ENCODE peak calls at places on chromosomes 2 and 18, in four cellular contexts. One of them, this sample, is unnamed.

GRCh38 chr2:64090264-64090663 is 54.0 kb downstream of the PELI1 start:
- DNase-seq in OCI-LY7: peak
- DNase-seq in CD4-positive, alpha-beta memory T cell: no peak
- DNase-seq in mesendoderm: no peak
- DNase-seq in this sample: no peak

GRCh38 chr2:235940330-235940729 is 227.9 kb downstream of the GBX2 start:
- DNase-seq in OCI-LY7: no peak
- DNase-seq in CD4-positive, alpha-beta memory T cell: no peak
- DNase-seq in mesendoderm: peak
- DNase-seq in this sample: no peak

GRCh38 chr2:152336854-152337510 is 2.0 kb downstream of the FMNL2 start:
- DNase-seq in OCI-LY7: no peak
- DNase-seq in CD4-positive, alpha-beta memory T cell: no peak
- DNase-seq in mesendoderm: peak
- DNase-seq in this sample: no peak

GRCh38 chr2:48332286-48332685 is 197.7 kb upstream of the STON1 start:
- DNase-seq in OCI-LY7: peak
- DNase-seq in CD4-positive, alpha-beta memory T cell: no peak
- DNase-seq in mesendoderm: no peak
- DNase-seq in this sample: no peak

GRCh38 chr2:171307560-171307959 is 126.2 kb downstream of the METTL8 start:
- DNase-seq in OCI-LY7: peak
- DNase-seq in CD4-positive, alpha-beta memory T cell: no peak
- DNase-seq in mesendoderm: no peak
- DNase-seq in this sample: no peak

GRCh38 chr18:51195602-51196115 is 1.8 kb downstream of the MEX3C start:
- DNase-seq in OCI-LY7: no peak
- DNase-seq in CD4-positive, alpha-beta memory T cell: peak
- DNase-seq in mesendoderm: peak
- DNase-seq in this sample: no peak

GRCh38 chr2:237434916-237435315 is 21.0 kb upstream of the COL6A3 start:
- DNase-seq in OCI-LY7: no peak
- DNase-seq in CD4-positive, alpha-beta memory T cell: peak
- DNase-seq in mesendoderm: no peak
- DNase-seq in this sample: peak

GRCh38 chr2:66901344-66901743 is 466.4 kb downstream of the MEIS1 start:
- DNase-seq in OCI-LY7: no peak
- DNase-seq in CD4-positive, alpha-beta memory T cell: no peak
- DNase-seq in mesendoderm: no peak
- DNase-seq in this sample: no peak

GRCh38 chr2:30756971-30757370 is 50.3 kb downstream of the CAPN13 start:
- DNase-seq in OCI-LY7: no peak
- DNase-seq in CD4-positive, alpha-beta memory T cell: no peak
- DNase-seq in mesendoderm: peak
- DNase-seq in this sample: no peak

GRCh38 chr2:218898109-218898878 is 17.6 kb downstream of the WNT10A start:
- DNase-seq in OCI-LY7: peak
- DNase-seq in CD4-positive, alpha-beta memory T cell: peak
- DNase-seq in mesendoderm: peak
- DNase-seq in this sample: peak

GRCh38 chr2:1907849-1908533 is 163.7 kb upstream of the PXDN start:
- DNase-seq in OCI-LY7: no peak
- DNase-seq in CD4-positive, alpha-beta memory T cell: no peak
- DNase-seq in mesendoderm: no peak
- DNase-seq in this sample: no peak

GRCh38 chr18:49723648-49724180 is 89.6 kb downstream of the ACAA2 start:
- DNase-seq in OCI-LY7: no peak
- DNase-seq in CD4-positive, alpha-beta memory T cell: no peak
- DNase-seq in mesendoderm: peak
- DNase-seq in this sample: peak

GRCh38 chr2:230134496-230135073 is 65.9 kb upstream of the SLC16A14 start:
- DNase-seq in OCI-LY7: no peak
- DNase-seq in CD4-positive, alpha-beta memory T cell: no peak
- DNase-seq in mesendoderm: no peak
- DNase-seq in this sample: no peak

GRCh38 chr18:32049393-32050161 is 31.0 kb downstream of the RNF125 start:
- DNase-seq in OCI-LY7: peak
- DNase-seq in CD4-positive, alpha-beta memory T cell: peak
- DNase-seq in mesendoderm: peak
- DNase-seq in this sample: peak

GRCh38 chr18:48036641-48037421 is 106.4 kb upstream of the SMAD2 start:
- DNase-seq in OCI-LY7: no peak
- DNase-seq in CD4-positive, alpha-beta memory T cell: no peak
- DNase-seq in mesendoderm: no peak
- DNase-seq in this sample: no peak

GRCh38 chr18:74525741-74526140 is 8.6 kb upstream of the CNDP1 start:
- DNase-seq in OCI-LY7: no peak
- DNase-seq in CD4-positive, alpha-beta memory T cell: no peak
- DNase-seq in mesendoderm: no peak
- DNase-seq in this sample: no peak

GRCh38 chr2:191748528-191749180 is 70.7 kb downstream of the NABP1 start:
- DNase-seq in OCI-LY7: no peak
- DNase-seq in CD4-positive, alpha-beta memory T cell: no peak
- DNase-seq in mesendoderm: no peak
- DNase-seq in this sample: no peak

GRCh38 chr18:54521846-54522245 is 69.2 kb upstream of the DYNAP start:
- DNase-seq in OCI-LY7: no peak
- DNase-seq in CD4-positive, alpha-beta memory T cell: no peak
- DNase-seq in mesendoderm: no peak
- DNase-seq in this sample: no peak

GRCh38 chr18:39994521-39994920 is 1960.5 kb upstream of the PIK3C3 start:
- DNase-seq in OCI-LY7: no peak
- DNase-seq in CD4-positive, alpha-beta memory T cell: no peak
- DNase-seq in mesendoderm: peak
- DNase-seq in this sample: no peak

GRCh38 chr18:76956648-76957047 is 134.3 kb downstream of the ZNF236 start:
- DNase-seq in OCI-LY7: no peak
- DNase-seq in CD4-positive, alpha-beta memory T cell: no peak
- DNase-seq in mesendoderm: no peak
- DNase-seq in this sample: no peak

GRCh38 chr2:64455545-64455944 is 1.6 kb downstream of the LGALSL start:
- DNase-seq in OCI-LY7: no peak
- DNase-seq in CD4-positive, alpha-beta memory T cell: no peak
- DNase-seq in mesendoderm: no peak
- DNase-seq in this sample: no peak

GRCh38 chr2:74438248-74438647 is 3.5 kb downstream of the RTKN start:
- DNase-seq in OCI-LY7: no peak
- DNase-seq in CD4-positive, alpha-beta memory T cell: no peak
- DNase-seq in mesendoderm: no peak
- DNase-seq in this sample: no peak

DNA sequence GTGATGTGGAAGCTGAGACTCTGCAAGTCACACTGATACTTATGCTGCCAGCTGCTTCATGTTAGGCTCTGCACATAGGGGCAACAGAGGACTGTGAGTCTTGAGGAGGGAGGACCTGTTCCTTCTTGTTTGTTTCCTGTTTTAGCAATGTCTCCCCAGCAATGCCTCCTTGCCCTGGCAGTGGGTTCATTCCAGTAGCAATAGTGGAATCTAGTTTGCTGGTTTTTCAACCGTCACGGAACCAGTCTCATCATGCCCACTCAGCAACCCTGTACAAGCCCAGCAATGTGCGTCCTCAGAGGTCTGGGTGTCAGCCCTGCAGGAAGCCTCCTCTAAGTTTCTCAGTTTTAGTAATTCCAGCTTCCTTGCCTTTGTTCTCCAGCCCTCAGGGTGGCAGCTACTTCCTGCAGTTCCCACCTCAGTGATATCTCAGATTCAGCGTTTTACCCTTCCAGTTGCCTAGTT is 20.5 kb upstream of the ITGB6 start:
- DNase-seq in OCI-LY7: no peak
- DNase-seq in CD4-positive, alpha-beta memory T cell: no peak
- DNase-seq in mesendoderm: peak
- DNase-seq in this sample: peak
- H3K27ac ChIP-seq in OCI-LY7: no peak
- H3K27ac ChIP-seq in CD4-positive, alpha-beta memory T cell: no peak
- H3K27ac ChIP-seq in mesendoderm: no peak
- H3K27ac ChIP-seq in this sample: no peak

GRCh38 chr2:200681731-200682130 is 95.9 kb downstream of the AOX1 start:
- DNase-seq in OCI-LY7: no peak
- DNase-seq in CD4-positive, alpha-beta memory T cell: no peak
- DNase-seq in mesendoderm: no peak
- DNase-seq in this sample: no peak

GRCh38 chr2:200677161-200677560 is 91.3 kb downstream of the AOX1 start:
- DNase-seq in OCI-LY7: no peak
- DNase-seq in CD4-positive, alpha-beta memory T cell: no peak
- DNase-seq in mesendoderm: no peak
- DNase-seq in this sample: no peak

GRCh38 chr2:200677721-200678532 is 92.1 kb downstream of the AOX1 start:
- DNase-seq in OCI-LY7: no peak
- DNase-seq in CD4-positive, alpha-beta memory T cell: no peak
- DNase-seq in mesendoderm: no peak
- DNase-seq in this sample: no peak

GRCh38 chr2:200679157-200679934 is 93.5 kb downstream of the AOX1 start:
- DNase-seq in OCI-LY7: no peak
- DNase-seq in CD4-positive, alpha-beta memory T cell: no peak
- DNase-seq in mesendoderm: peak
- DNase-seq in this sample: no peak
- H3K27ac ChIP-seq in OCI-LY7: no peak
- H3K27ac ChIP-seq in CD4-positive, alpha-beta memory T cell: no peak
- H3K27ac ChIP-seq in mesendoderm: no peak
- H3K27ac ChIP-seq in this sample: no peak

DNA sequence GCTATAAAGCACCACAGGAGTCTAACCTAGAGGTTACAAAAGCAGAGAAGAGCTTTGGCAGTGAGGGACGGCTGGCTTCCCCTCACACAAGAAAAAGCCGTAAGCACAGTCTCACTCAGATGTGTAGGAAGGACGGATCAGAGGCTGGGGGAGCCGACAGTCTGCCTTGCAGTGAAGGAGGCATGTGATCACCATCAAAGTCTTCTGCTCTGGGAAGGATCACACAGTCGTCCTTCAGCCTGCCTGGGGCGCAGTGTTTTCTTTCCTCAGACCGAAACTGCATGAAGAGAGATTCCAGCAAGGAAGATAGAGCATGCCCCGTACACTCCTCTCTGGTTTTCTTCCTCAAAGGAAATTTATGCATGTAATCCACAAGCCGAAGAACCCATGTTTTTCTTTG is 24.1 kb downstream of the GATA6 start:
- DNase-seq in OCI-LY7: no peak
- DNase-seq in CD4-positive, alpha-beta memory T cell: no peak
- DNase-seq in mesendoderm: no peak
- DNase-seq in this sample: no peak
- H3K27ac ChIP-seq in OCI-LY7: no peak
- H3K27ac ChIP-seq in CD4-positive, alpha-beta memory T cell: no peak
- H3K27ac ChIP-seq in mesendoderm: peak
- H3K27ac ChIP-seq in this sample: no peak

GRCh38 chr2:85287721-85288120 is 40.1 kb downstream of the TGOLN2 start:
- DNase-seq in OCI-LY7: no peak
- DNase-seq in CD4-positive, alpha-beta memory T cell: no peak
- DNase-seq in mesendoderm: no peak
- DNase-seq in this sample: no peak

GRCh38 chr2:85286913-85287312 is 40.9 kb downstream of the TGOLN2 start:
- DNase-seq in OCI-LY7: no peak
- DNase-seq in CD4-positive, alpha-beta memory T cell: no peak
- DNase-seq in mesendoderm: no peak
- DNase-seq in this sample: no peak

GRCh38 chr2:85291425-85292023 is 36.3 kb downstream of the TGOLN2 start:
- DNase-seq in OCI-LY7: no peak
- DNase-seq in CD4-positive, alpha-beta memory T cell: peak
- DNase-seq in mesendoderm: no peak
- DNase-seq in this sample: peak

GRCh38 chr2:85283641-85284040 is 44.1 kb downstream of the TGOLN2 start:
- DNase-seq in OCI-LY7: no peak
- DNase-seq in CD4-positive, alpha-beta memory T cell: no peak
- DNase-seq in mesendoderm: no peak
- DNase-seq in this sample: no peak

DNA sequence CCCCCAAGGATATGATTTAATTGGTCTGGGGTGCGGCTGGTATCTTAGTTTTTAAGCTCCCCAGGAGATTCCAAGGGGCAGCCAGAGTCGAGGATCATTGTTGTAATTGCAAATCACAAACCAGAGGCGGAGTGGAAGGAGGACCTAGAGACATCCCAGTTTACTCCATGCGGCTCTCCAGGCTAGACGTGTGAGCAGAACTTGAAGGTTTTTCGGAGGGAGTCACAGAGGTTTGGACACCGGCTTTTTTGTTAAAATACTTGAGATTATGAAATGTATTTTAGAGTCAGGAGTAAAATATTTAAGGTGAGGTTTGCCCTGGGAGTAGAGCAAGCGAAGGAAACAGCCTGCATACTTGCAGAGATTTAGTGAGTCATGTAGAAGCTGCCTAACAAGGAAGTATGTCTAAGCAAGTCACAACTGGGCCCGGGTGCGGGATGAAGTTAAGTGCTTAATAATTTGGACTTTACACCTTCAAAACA is 39.5 kb downstream of the TGOLN2 start:
- DNase-seq in OCI-LY7: no peak
- DNase-seq in CD4-positive, alpha-beta memory T cell: no peak
- DNase-seq in mesendoderm: peak
- DNase-seq in this sample: no peak
- H3K27ac ChIP-seq in OCI-LY7: no peak
- H3K27ac ChIP-seq in CD4-positive, alpha-beta memory T cell: no peak
- H3K27ac ChIP-seq in mesendoderm: no peak
- H3K27ac ChIP-seq in this sample: no peak

GRCh38 chr18:13574761-13575160 is 151.6 kb downstream of the FAM210A start:
- DNase-seq in OCI-LY7: no peak
- DNase-seq in CD4-positive, alpha-beta memory T cell: no peak
- DNase-seq in mesendoderm: no peak
- DNase-seq in this sample: no peak

GRCh38 chr18:13576598-13576997 is 149.8 kb downstream of the FAM210A start:
- DNase-seq in OCI-LY7: no peak
- DNase-seq in CD4-positive, alpha-beta memory T cell: no peak
- DNase-seq in mesendoderm: no peak
- DNase-seq in this sample: no peak

GRCh38 chr18:13578400-13578799 is 148.0 kb downstream of the FAM210A start:
- DNase-seq in OCI-LY7: peak
- DNase-seq in CD4-positive, alpha-beta memory T cell: no peak
- DNase-seq in mesendoderm: no peak
- DNase-seq in this sample: no peak

GRCh38 chr18:13579874-13580273 is 146.5 kb downstream of the FAM210A start:
- DNase-seq in OCI-LY7: no peak
- DNase-seq in CD4-positive, alpha-beta memory T cell: no peak
- DNase-seq in mesendoderm: no peak
- DNase-seq in this sample: no peak

GRCh38 chr18:13577091-13577697 is 149.2 kb downstream of the FAM210A start:
- DNase-seq in OCI-LY7: no peak
- DNase-seq in CD4-positive, alpha-beta memory T cell: no peak
- DNase-seq in mesendoderm: no peak
- DNase-seq in this sample: peak
- H3K27ac ChIP-seq in OCI-LY7: peak
- H3K27ac ChIP-seq in CD4-positive, alpha-beta memory T cell: no peak
- H3K27ac ChIP-seq in mesendoderm: no peak
- H3K27ac ChIP-seq in this sample: no peak